ENCODE peak calls at places on chromosomes 12 and 14, in eight cellular contexts. R, B, E, T, N, J, I and U are unnamed samples.

GRCh38 chr14:50225067-50225973 is 6.1 kb downstream of the SOS2 start:
- DNase-seq in R (no peak), B (no peak), E (peak; percentile 12), T (no peak), N (no peak), J (no peak), I (no peak), U (no peak)

GRCh38 chr12:45334396-45334795 is 118.5 kb downstream of the ANO6 start:
- DNase-seq in R (no peak), B (no peak), E (no peak), T (no peak), N (no peak), J (no peak), I (no peak), U (no peak)

GRCh38 chr12:3592856-3593625 is 102.0 kb downstream of the PRMT8 start:
- DNase-seq in R (no peak), B (no peak), E (no peak), T (no peak), N (no peak), J (no peak), I (no peak), U (no peak)

GRCh38 chr12:3117628-3118027 is 40.4 kb downstream of the TSPAN9 start:
- DNase-seq in R (no peak), B (no peak), E (no peak), T (no peak), N (no peak), J (no peak), I (no peak), U (no peak)

GRCh38 chr12:46269429-46270241 is 792 bp upstream of the SLC38A1 start:
- DNase-seq in R (no peak), B (peak; percentile 91), E (no peak), T (no peak), N (no peak), J (peak; percentile 15), I (no peak), U (peak; percentile 58)

GRCh38 chr14:77139540-77140342 is 1.9 kb downstream of the ZDHHC22 start:
- DNase-seq in R (no peak), B (peak; percentile 43), E (no peak), T (no peak), N (no peak), J (no peak), I (no peak), U (no peak)

GRCh38 chr12:4252595-4252994 is 21.0 kb upstream of the CCND2 start:
- DNase-seq in R (no peak), B (no peak), E (no peak), T (no peak), N (no peak), J (no peak), I (no peak), U (no peak)

GRCh38 chr12:119375619-119376018 is 41.1 kb downstream of the CCDC60 start:
- DNase-seq in R (no peak), B (no peak), E (no peak), T (no peak), N (no peak), J (no peak), I (no peak), U (no peak)

GRCh38 chr14:65296876-65297275 is 115.7 kb upstream of the FUT8 start:
- DNase-seq in R (no peak), B (no peak), E (no peak), T (peak; percentile 14), N (no peak), J (no peak), I (no peak), U (no peak)

GRCh38 chr14:90726656-90727055 is 89.6 kb downstream of the TTC7B start:
- DNase-seq in R (no peak), B (no peak), E (no peak), T (peak; percentile 35), N (peak; percentile 71), J (no peak), I (peak; percentile 59), U (no peak)

GRCh38 chr14:64983439-64984310 is 3.0 kb upstream of the FNTB start:
- DNase-seq in R (no peak), B (peak; percentile 70), E (no peak), T (peak; percentile 42), N (peak; percentile 35), J (no peak), I (no peak), U (peak; percentile 60)

GRCh38 chr14:33918256-33918655 is 32.6 kb downstream of the EGLN3 start:
- DNase-seq in R (no peak), B (no peak), E (no peak), T (no peak), N (no peak), J (no peak), I (no peak), U (no peak)

GRCh38 chr14:92199763-92200162 is 78.0 kb downstream of the CPSF2 start:
- DNase-seq in R (no peak), B (no peak), E (no peak), T (no peak), N (no peak), J (no peak), I (no peak), U (no peak)

DNA sequence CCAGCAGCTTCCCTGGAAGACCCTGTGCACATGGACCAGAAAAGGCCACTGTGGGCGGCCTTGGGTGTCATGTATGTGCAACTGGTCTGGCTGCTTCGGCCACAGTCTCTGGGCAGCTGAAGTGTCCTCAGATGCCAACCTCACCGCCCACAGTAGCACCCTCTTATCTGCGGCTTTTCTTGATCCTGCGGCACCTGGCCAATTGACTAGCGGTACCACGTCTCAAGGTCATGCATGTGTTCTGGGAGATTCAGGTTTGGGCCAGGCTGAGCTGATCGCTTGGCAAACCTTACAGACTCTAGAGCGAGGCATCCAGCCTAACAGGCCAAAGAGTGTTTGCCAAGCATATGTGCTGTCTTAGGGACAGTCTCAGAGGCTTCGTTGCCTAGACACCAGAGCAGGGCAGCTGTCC is 60.7 kb downstream of the CACNA1C start:
- DNase-seq in R (no peak), B (no peak), E (peak; percentile 76), T (peak; percentile 65), N (peak; percentile 90), J (no peak), I (no peak), U (no peak)
- H3K4me1 ChIP-seq in R (peaks cover 78% of the 10 kb centered on the region), B (no peaks in the 10 kb centered on the region), E (peaks cover 3% of the 10 kb centered on the region), T (peaks cover 6% of the 10 kb centered on the region), N (no peaks in the 10 kb centered on the region), J (no peaks in the 10 kb centered on the region), I (peaks cover 8% of the 10 kb centered on the region), U (no peaks in the 10 kb centered on the region)

DNA sequence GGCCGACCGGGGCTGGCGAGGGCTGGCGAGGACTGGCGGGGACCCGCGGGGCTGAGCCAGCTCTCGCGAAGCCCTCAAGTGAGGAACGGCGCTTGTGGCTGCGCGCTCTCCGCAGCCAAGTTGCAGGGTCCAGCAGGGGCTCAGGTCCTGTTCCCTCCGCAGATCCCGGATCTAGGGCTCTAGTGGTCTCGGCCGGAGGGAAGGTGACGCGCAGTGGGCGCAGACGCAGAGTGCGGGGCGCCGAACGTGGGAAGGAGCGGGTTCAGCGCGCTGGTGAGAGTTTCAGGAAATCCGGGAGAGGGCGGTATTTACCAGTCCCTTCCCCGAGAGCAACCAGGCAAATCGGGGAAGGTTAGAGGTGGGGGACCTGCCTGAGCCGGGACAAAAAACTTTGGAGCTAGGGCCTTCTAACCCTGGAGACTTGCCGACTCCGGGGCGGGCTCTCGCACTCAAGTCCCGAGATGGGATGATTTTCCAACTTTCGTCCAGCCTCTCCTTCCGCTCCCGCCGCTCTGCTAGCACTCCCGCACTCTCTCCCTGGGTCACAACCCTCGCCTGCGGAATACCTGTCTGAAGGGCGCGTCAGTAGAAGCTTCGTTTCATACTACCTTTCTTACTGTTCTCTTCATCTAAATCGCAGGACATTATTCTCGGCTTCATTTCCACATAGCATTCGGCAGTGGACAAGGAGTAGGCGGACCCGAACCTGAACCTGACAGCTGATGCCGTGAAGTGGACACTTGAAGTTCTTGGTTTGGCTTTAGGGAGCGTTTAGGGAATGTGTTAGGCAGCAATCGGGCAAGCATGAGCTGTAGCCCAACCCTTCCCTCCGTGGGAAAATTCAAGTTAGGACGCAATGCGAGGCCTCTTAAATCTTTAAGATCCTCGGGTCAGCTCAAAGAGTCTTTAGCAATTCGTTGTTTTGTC is 13.6 kb upstream of the PAX9 start:
- DNase-seq in R (no peak), B (no peak), E (no peak), T (no peak), N (peak; percentile 46), J (no peak), I (no peak), U (no peak)
- H3K4me3 ChIP-seq in R (peak overlapping the region; percentile 71), B (no peak overlapping the region), E (peak overlapping the region; percentile 52), T (peak overlapping the region; percentile 41), N (peak overlapping the region; percentile 43), J (no peak overlapping the region), I (peak overlapping the region; percentile 40), U (no peak overlapping the region)

DNA sequence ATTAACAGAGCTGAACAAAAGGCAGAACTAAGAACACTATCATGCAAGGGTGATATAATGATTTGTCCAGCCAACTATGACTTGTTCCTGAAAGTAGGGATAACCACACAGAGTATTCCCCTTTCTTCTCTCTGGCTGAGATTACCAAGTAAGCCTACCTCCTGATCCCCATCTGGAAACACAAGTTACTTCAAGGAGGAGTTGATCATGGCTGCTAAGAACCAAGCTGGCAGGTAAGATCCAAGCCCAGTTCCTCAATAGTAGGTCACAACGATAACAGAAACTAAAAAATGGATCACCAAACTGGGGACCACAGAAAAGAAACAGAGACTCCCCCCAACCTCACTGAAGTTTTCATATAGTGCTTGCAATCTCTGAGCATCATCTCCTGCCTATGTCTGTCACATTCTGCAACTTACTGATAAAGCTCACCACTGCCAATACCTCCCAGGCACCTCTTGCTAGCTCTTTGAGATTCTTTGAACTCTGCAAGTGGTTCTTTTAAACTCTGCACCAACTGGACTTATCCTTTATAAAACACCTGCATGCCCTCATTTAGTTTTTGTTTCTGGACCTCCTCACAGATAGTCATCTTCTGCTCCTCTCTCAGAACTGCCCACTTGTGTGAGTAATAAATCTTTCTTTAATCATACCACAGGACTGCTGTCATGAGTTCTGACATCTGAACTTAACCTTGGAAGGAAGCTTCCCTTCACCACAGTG is 76.6 kb downstream of the LRP6 start:
- DNase-seq in R (no peak), B (no peak), E (no peak), T (no peak), N (no peak), J (no peak), I (no peak), U (no peak)
- H3K4me1 ChIP-seq in R (peaks cover 18% of the 10 kb centered on the region), B (no peaks in the 10 kb centered on the region), E (no peaks in the 10 kb centered on the region), T (no peaks in the 10 kb centered on the region), N (no peaks in the 10 kb centered on the region), J (no peaks in the 10 kb centered on the region), I (peaks cover 8% of the 10 kb centered on the region), U (no peaks in the 10 kb centered on the region)

DNA sequence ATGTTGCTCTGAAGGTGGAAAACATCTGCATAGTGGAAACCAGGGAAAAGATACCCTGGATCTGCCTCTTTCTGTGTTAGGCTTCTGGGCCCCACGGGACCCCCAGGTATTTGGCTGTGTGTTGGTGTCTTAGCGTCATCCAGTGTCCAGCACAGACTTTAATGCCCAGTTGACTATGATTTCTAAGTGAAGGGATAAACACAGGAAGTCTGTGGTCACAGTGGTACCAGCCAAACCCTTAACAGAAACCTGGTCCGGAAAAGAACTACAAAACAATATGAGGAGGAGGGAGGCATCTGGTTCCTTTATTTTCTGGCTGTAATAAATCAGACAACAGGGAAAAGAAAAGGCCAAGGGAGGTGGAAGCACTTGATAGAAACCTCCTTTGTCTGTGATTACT is 56.4 kb downstream of the CMKLR1 start:
- DNase-seq in R (no peak), B (no peak), E (no peak), T (no peak), N (no peak), J (no peak), I (no peak), U (no peak)
- H3K4me3 ChIP-seq in R (no peak overlapping the region), B (no peak overlapping the region), E (no peak overlapping the region), T (no peak overlapping the region), N (no peak overlapping the region), J (no peak overlapping the region), I (no peak overlapping the region), U (no peak overlapping the region)